ENCODE peak calls at places on chromosomes 4 and X, in nine cellular contexts. One of them, this sample, is unnamed.

GRCh38 chr4:11698846-11699590 is 270.3 kb upstream of the HS3ST1 start:
- DNase-seq in IMR-90: peak; percentile 80
- DNase-seq in ovary: no peak
- DNase-seq in coronary artery: no peak
- DNase-seq in RWPE2: peak; percentile 68
- DNase-seq in tibial artery: no peak
- DNase-seq in breast epithelium: no peak
- DNase-seq in right lobe of liver: no peak
- DNase-seq in suprapubic skin: no peak
- DNase-seq in this sample: no peak

GRCh38 chr4:39259571-39260330 is 77.4 kb downstream of the WDR19 start:
- DNase-seq in IMR-90: peak; percentile 86
- DNase-seq in ovary: no peak
- DNase-seq in coronary artery: no peak
- DNase-seq in RWPE2: no peak
- DNase-seq in tibial artery: no peak
- DNase-seq in breast epithelium: no peak
- DNase-seq in right lobe of liver: no peak
- DNase-seq in suprapubic skin: no peak
- DNase-seq in this sample: no peak

GRCh38 chr4:78691971-78692814 is 84.0 kb upstream of the BMP2K start:
- DNase-seq in IMR-90: peak; percentile 16
- DNase-seq in ovary: no peak
- DNase-seq in coronary artery: no peak
- DNase-seq in RWPE2: no peak
- DNase-seq in tibial artery: no peak
- DNase-seq in breast epithelium: no peak
- DNase-seq in right lobe of liver: no peak
- DNase-seq in suprapubic skin: no peak
- DNase-seq in this sample: no peak

GRCh38 chr4:136690363-136690762 is 841.9 kb downstream of the PCDH18 start:
- DNase-seq in IMR-90: peak; percentile 32
- DNase-seq in ovary: no peak
- DNase-seq in coronary artery: no peak
- DNase-seq in RWPE2: no peak
- DNase-seq in tibial artery: no peak
- DNase-seq in breast epithelium: no peak
- DNase-seq in right lobe of liver: no peak
- DNase-seq in suprapubic skin: no peak
- DNase-seq in this sample: no peak

GRCh38 chrX:133375558-133376340 is 39.5 kb downstream of the GPC4 start:
- DNase-seq in IMR-90: no peak
- DNase-seq in ovary: peak; percentile 32
- DNase-seq in coronary artery: no peak
- DNase-seq in RWPE2: no peak
- DNase-seq in tibial artery: no peak
- DNase-seq in breast epithelium: no peak
- DNase-seq in right lobe of liver: no peak
- DNase-seq in suprapubic skin: no peak
- DNase-seq in this sample: no peak

GRCh38 chr4:84031401-84031800 is 467.7 kb downstream of the NKX6-1 start:
- DNase-seq in IMR-90: no peak
- DNase-seq in ovary: no peak
- DNase-seq in coronary artery: no peak
- DNase-seq in RWPE2: no peak
- DNase-seq in tibial artery: no peak
- DNase-seq in breast epithelium: no peak
- DNase-seq in right lobe of liver: no peak
- DNase-seq in suprapubic skin: no peak
- DNase-seq in this sample: no peak

GRCh38 chrX:110794601-110795000 is 1.0 kb downstream of the CHRDL1 start:
- DNase-seq in IMR-90: no peak
- DNase-seq in ovary: no peak
- DNase-seq in coronary artery: no peak
- DNase-seq in RWPE2: no peak
- DNase-seq in tibial artery: no peak
- DNase-seq in breast epithelium: no peak
- DNase-seq in right lobe of liver: no peak
- DNase-seq in suprapubic skin: no peak
- DNase-seq in this sample: no peak

GRCh38 chrX:132956421-132957210 is 1.8 kb downstream of the HS6ST2 start:
- DNase-seq in IMR-90: no peak
- DNase-seq in ovary: peak; percentile 39
- DNase-seq in coronary artery: no peak
- DNase-seq in RWPE2: no peak
- DNase-seq in tibial artery: no peak
- DNase-seq in breast epithelium: no peak
- DNase-seq in right lobe of liver: no peak
- DNase-seq in suprapubic skin: no peak
- DNase-seq in this sample: no peak

GRCh38 chrX:24019448-24019847 is 7.5 kb downstream of the KLHL15 start:
- DNase-seq in IMR-90: no peak
- DNase-seq in ovary: no peak
- DNase-seq in coronary artery: no peak
- DNase-seq in RWPE2: no peak
- DNase-seq in tibial artery: no peak
- DNase-seq in breast epithelium: no peak
- DNase-seq in right lobe of liver: no peak
- DNase-seq in suprapubic skin: no peak
- DNase-seq in this sample: no peak

GRCh38 chrX:45006002-45006800 is 133.2 kb downstream of the KDM6A start:
- DNase-seq in IMR-90: peak; percentile 29
- DNase-seq in ovary: no peak
- DNase-seq in coronary artery: no peak
- DNase-seq in RWPE2: no peak
- DNase-seq in tibial artery: no peak
- DNase-seq in breast epithelium: no peak
- DNase-seq in right lobe of liver: no peak
- DNase-seq in suprapubic skin: no peak
- DNase-seq in this sample: no peak

GRCh38 chr4:23332266-23332665 is 557.6 kb downstream of the PPARGC1A start:
- DNase-seq in IMR-90: no peak
- DNase-seq in ovary: no peak
- DNase-seq in coronary artery: no peak
- DNase-seq in RWPE2: no peak
- DNase-seq in tibial artery: no peak
- DNase-seq in breast epithelium: no peak
- DNase-seq in right lobe of liver: no peak
- DNase-seq in suprapubic skin: no peak
- DNase-seq in this sample: no peak

GRCh38 chrX:65877953-65878352 is 161.9 kb downstream of the VSIG4 start:
- DNase-seq in IMR-90: no peak
- DNase-seq in ovary: no peak
- DNase-seq in coronary artery: no peak
- DNase-seq in RWPE2: no peak
- DNase-seq in tibial artery: no peak
- DNase-seq in breast epithelium: no peak
- DNase-seq in right lobe of liver: no peak
- DNase-seq in suprapubic skin: no peak
- DNase-seq in this sample: no peak

GRCh38 chr4:120616041-120616440 is 306.5 kb downstream of the PRDM5 start:
- DNase-seq in IMR-90: no peak
- DNase-seq in ovary: no peak
- DNase-seq in coronary artery: no peak
- DNase-seq in RWPE2: no peak
- DNase-seq in tibial artery: no peak
- DNase-seq in breast epithelium: no peak
- DNase-seq in right lobe of liver: no peak
- DNase-seq in suprapubic skin: no peak
- DNase-seq in this sample: no peak

GRCh38 chrX:46777971-46778810 is 19.3 kb upstream of the SLC9A7 start:
- DNase-seq in IMR-90: peak; percentile 56
- DNase-seq in ovary: no peak
- DNase-seq in coronary artery: no peak
- DNase-seq in RWPE2: no peak
- DNase-seq in tibial artery: no peak
- DNase-seq in breast epithelium: no peak
- DNase-seq in right lobe of liver: no peak
- DNase-seq in suprapubic skin: no peak
- DNase-seq in this sample: no peak

GRCh38 chr4:45554423-45554822 is 569.4 kb downstream of the GABRG1 start:
- DNase-seq in IMR-90: no peak
- DNase-seq in ovary: no peak
- DNase-seq in coronary artery: no peak
- DNase-seq in RWPE2: no peak
- DNase-seq in tibial artery: no peak
- DNase-seq in breast epithelium: no peak
- DNase-seq in right lobe of liver: no peak
- DNase-seq in suprapubic skin: no peak
- DNase-seq in this sample: no peak

DNA sequence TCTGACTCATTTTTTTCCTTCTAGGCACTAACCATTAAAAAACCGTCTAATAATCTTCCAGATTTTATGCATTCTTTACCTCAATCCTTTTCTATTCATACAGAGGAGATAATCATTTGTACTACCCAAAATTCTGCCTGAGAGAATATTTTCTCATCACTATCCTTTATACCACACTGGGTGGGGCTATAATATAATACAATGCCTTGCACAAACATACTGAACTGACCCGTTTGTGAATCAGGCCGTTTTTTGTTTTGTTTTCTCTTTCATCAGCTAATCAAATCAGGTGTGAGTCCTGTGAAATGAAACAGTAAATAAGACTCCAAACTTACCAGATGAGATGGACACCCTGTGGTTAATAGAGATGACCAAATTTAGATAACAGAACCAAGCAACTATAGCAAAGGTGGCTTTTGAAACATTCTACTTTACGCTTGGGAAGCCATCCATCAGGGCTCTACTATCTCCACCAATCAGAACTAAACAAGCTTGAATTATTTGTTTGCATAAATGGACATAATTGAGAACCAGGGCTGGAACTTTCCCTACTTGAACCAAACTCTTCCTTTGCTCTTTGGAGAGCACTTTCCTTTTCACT is 573.0 kb downstream of the GABRG1 start:
- DNase-seq in IMR-90: no peak
- DNase-seq in ovary: no peak
- DNase-seq in coronary artery: no peak
- DNase-seq in RWPE2: no peak
- DNase-seq in tibial artery: no peak
- DNase-seq in breast epithelium: no peak
- DNase-seq in right lobe of liver: no peak
- DNase-seq in suprapubic skin: no peak
- DNase-seq in this sample: no peak
- TF ChIP-seq CTCF in IMR-90: no peak
- TF ChIP-seq CTCF in ovary: no peak
- TF ChIP-seq CTCF in coronary artery: no peak
- TF ChIP-seq CTCF in RWPE2: peak; percentile 33
- TF ChIP-seq CTCF in tibial artery: no peak
- TF ChIP-seq CTCF in breast epithelium: no peak
- TF ChIP-seq CTCF in right lobe of liver: no peak
- TF ChIP-seq CTCF in suprapubic skin: no peak
- TF ChIP-seq CTCF in this sample: no peak

DNA sequence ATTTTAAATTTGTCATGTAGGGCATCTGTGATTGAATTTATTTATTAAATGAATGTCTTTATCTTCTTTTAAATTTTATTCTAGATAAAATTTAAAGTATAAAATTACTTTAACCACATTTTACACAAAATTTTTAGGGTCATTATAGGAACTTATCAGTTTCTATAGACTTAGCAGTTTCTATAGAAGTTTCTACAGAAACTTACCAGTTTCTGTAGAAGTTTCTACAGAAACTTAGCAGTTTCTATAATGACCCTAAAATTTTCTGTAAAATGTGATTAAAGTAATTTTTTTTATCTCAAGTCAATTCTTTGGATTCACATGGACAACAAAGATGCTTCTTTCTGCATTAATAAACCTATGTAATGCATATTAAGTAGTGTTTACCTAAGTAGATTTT is 565.9 kb upstream of the TECRL start:
- DNase-seq in IMR-90: no peak
- DNase-seq in ovary: no peak
- DNase-seq in coronary artery: no peak
- DNase-seq in RWPE2: no peak
- DNase-seq in tibial artery: no peak
- DNase-seq in breast epithelium: no peak
- DNase-seq in right lobe of liver: no peak
- DNase-seq in suprapubic skin: no peak
- DNase-seq in this sample: no peak
- H3K4me3 ChIP-seq in IMR-90: no peak overlapping the region
- H3K4me3 ChIP-seq in ovary: no peak overlapping the region
- H3K4me3 ChIP-seq in coronary artery: no peak overlapping the region
- H3K4me3 ChIP-seq in RWPE2: no peak overlapping the region
- H3K4me3 ChIP-seq in tibial artery: no peak overlapping the region
- H3K4me3 ChIP-seq in breast epithelium: no peak overlapping the region
- H3K4me3 ChIP-seq in right lobe of liver: no peak overlapping the region
- H3K4me3 ChIP-seq in suprapubic skin: no peak overlapping the region
- H3K4me3 ChIP-seq in this sample: no peak overlapping the region

GRCh38 chr4:4328840-4329239 is 38.8 kb downstream of the ZBTB49 start:
- DNase-seq in IMR-90: no peak
- DNase-seq in ovary: no peak
- DNase-seq in coronary artery: no peak
- DNase-seq in RWPE2: peak; percentile 9
- DNase-seq in tibial artery: no peak
- DNase-seq in breast epithelium: no peak
- DNase-seq in right lobe of liver: peak; percentile 4
- DNase-seq in suprapubic skin: peak; percentile 26
- DNase-seq in this sample: no peak

GRCh38 chr4:4328206-4328605 is 38.2 kb downstream of the ZBTB49 start:
- DNase-seq in IMR-90: no peak
- DNase-seq in ovary: no peak
- DNase-seq in coronary artery: no peak
- DNase-seq in RWPE2: no peak
- DNase-seq in tibial artery: no peak
- DNase-seq in breast epithelium: no peak
- DNase-seq in right lobe of liver: no peak
- DNase-seq in suprapubic skin: no peak
- DNase-seq in this sample: no peak

GRCh38 chr4:4329496-4329895 is 39.4 kb downstream of the ZBTB49 start:
- DNase-seq in IMR-90: no peak
- DNase-seq in ovary: no peak
- DNase-seq in coronary artery: no peak
- DNase-seq in RWPE2: peak; percentile 17
- DNase-seq in tibial artery: no peak
- DNase-seq in breast epithelium: no peak
- DNase-seq in right lobe of liver: no peak
- DNase-seq in suprapubic skin: no peak
- DNase-seq in this sample: no peak

GRCh38 chr4:4326136-4326535 is 36.1 kb downstream of the ZBTB49 start:
- DNase-seq in IMR-90: no peak
- DNase-seq in ovary: no peak
- DNase-seq in coronary artery: no peak
- DNase-seq in RWPE2: peak; percentile 13
- DNase-seq in tibial artery: no peak
- DNase-seq in breast epithelium: no peak
- DNase-seq in right lobe of liver: peak; percentile 17
- DNase-seq in suprapubic skin: peak; percentile 50
- DNase-seq in this sample: no peak

GRCh38 chr4:4327652-4328121 is 37.6 kb downstream of the ZBTB49 start:
- DNase-seq in IMR-90: no peak
- DNase-seq in ovary: no peak
- DNase-seq in coronary artery: no peak
- DNase-seq in RWPE2: peak; percentile 28
- DNase-seq in tibial artery: no peak
- DNase-seq in breast epithelium: no peak
- DNase-seq in right lobe of liver: peak; percentile 41
- DNase-seq in suprapubic skin: peak; percentile 75
- DNase-seq in this sample: no peak
- TF ChIP-seq CTCF in IMR-90: peak; percentile 31
- TF ChIP-seq CTCF in ovary: no peak
- TF ChIP-seq CTCF in coronary artery: no peak
- TF ChIP-seq CTCF in RWPE2: peak; percentile 15
- TF ChIP-seq CTCF in tibial artery: no peak
- TF ChIP-seq CTCF in breast epithelium: no peak
- TF ChIP-seq CTCF in right lobe of liver: peak; percentile 32
- TF ChIP-seq CTCF in suprapubic skin: no peak
- TF ChIP-seq CTCF in this sample: peak; percentile 49

GRCh38 chrX:74923942-74924448 is 1.3 kb downstream of the NEXMIF start:
- DNase-seq in IMR-90: no peak
- DNase-seq in ovary: peak; percentile 35
- DNase-seq in coronary artery: no peak
- DNase-seq in RWPE2: peak; percentile 13
- DNase-seq in tibial artery: no peak
- DNase-seq in breast epithelium: no peak
- DNase-seq in right lobe of liver: no peak
- DNase-seq in suprapubic skin: no peak
- DNase-seq in this sample: no peak
- H3K4me3 ChIP-seq in IMR-90: no peak overlapping the region
- H3K4me3 ChIP-seq in ovary: peak overlapping the region; percentile 46
- H3K4me3 ChIP-seq in coronary artery: peak overlapping the region; percentile 67
- H3K4me3 ChIP-seq in RWPE2: no peak overlapping the region
- H3K4me3 ChIP-seq in tibial artery: peak overlapping the region; percentile 70
- H3K4me3 ChIP-seq in breast epithelium: peak overlapping the region; percentile 54
- H3K4me3 ChIP-seq in right lobe of liver: peak overlapping the region; percentile 26
- H3K4me3 ChIP-seq in suprapubic skin: peak overlapping the region; percentile 58
- H3K4me3 ChIP-seq in this sample: no peak overlapping the region